ENCODE peak calls at places on chromosomes 1 and 21, in four cellular contexts. One of them, this sample, is unnamed.

GRCh38 chr1:78104322-78104721 is 58.6 kb downstream of the GIPC2 start:
- DNase-seq in heart left ventricle: no peak
- DNase-seq in stimulated activated CD4-positive, alpha-beta T cell treated with anti-CD3 and anti-CD28 coated beads, Interleukin-4, amount 100 ng/mL, for 1 hour: no peak
- DNase-seq in activated naive CD4-positive, alpha-beta T cell: no peak
- DNase-seq in this sample: no peak

GRCh38 chr1:51063121-51063520 is 38.9 kb upstream of the C1orf185 start:
- DNase-seq in heart left ventricle: no peak
- DNase-seq in activated naive CD4-positive, alpha-beta T cell: no peak
- DNase-seq in stimulated activated CD4-positive, alpha-beta T cell treated with anti-CD3 and anti-CD28 coated beads, Interleukin-4, amount 100 ng/mL, for 1 hour: no peak
- DNase-seq in this sample: no peak

GRCh38 chr1:50793521-50793920 is 166.5 kb downstream of the FAF1 start:
- DNase-seq in stimulated activated CD4-positive, alpha-beta T cell treated with anti-CD3 and anti-CD28 coated beads, Interleukin-4, amount 100 ng/mL, for 1 hour: no peak
- DNase-seq in activated naive CD4-positive, alpha-beta T cell: no peak
- DNase-seq in heart left ventricle: no peak
- DNase-seq in this sample: no peak

GRCh38 chr1:76635784-76636183 is 231.5 kb upstream of the ST6GALNAC5 start:
- DNase-seq in heart left ventricle: no peak
- DNase-seq in activated naive CD4-positive, alpha-beta T cell: no peak
- DNase-seq in stimulated activated CD4-positive, alpha-beta T cell treated with anti-CD3 and anti-CD28 coated beads, Interleukin-4, amount 100 ng/mL, for 1 hour: no peak
- DNase-seq in this sample: no peak

GRCh38 chr1:119743776-119744597 is 24.7 kb downstream of the HMGCS2 start:
- DNase-seq in stimulated activated CD4-positive, alpha-beta T cell treated with anti-CD3 and anti-CD28 coated beads, Interleukin-4, amount 100 ng/mL, for 1 hour: peak; percentile 43
- DNase-seq in heart left ventricle: no peak
- DNase-seq in activated naive CD4-positive, alpha-beta T cell: peak; percentile 22
- DNase-seq in this sample: peak; percentile 63

GRCh38 chr1:10722803-10723202 is 73.6 kb downstream of the CASZ1 start:
- DNase-seq in heart left ventricle: no peak
- DNase-seq in activated naive CD4-positive, alpha-beta T cell: no peak
- DNase-seq in stimulated activated CD4-positive, alpha-beta T cell treated with anti-CD3 and anti-CD28 coated beads, Interleukin-4, amount 100 ng/mL, for 1 hour: no peak
- DNase-seq in this sample: no peak

GRCh38 chr1:208045410-208046252 is 134.7 kb upstream of the CD34 start:
- DNase-seq in activated naive CD4-positive, alpha-beta T cell: no peak
- DNase-seq in heart left ventricle: no peak
- DNase-seq in stimulated activated CD4-positive, alpha-beta T cell treated with anti-CD3 and anti-CD28 coated beads, Interleukin-4, amount 100 ng/mL, for 1 hour: no peak
- DNase-seq in this sample: peak; percentile 12

GRCh38 chr21:46507562-46507961 is 48.9 kb downstream of the DIP2A start:
- DNase-seq in activated naive CD4-positive, alpha-beta T cell: no peak
- DNase-seq in stimulated activated CD4-positive, alpha-beta T cell treated with anti-CD3 and anti-CD28 coated beads, Interleukin-4, amount 100 ng/mL, for 1 hour: no peak
- DNase-seq in heart left ventricle: no peak
- DNase-seq in this sample: no peak

GRCh38 chr1:219177940-219178339 is 4.3 kb downstream of the LYPLAL1 start:
- DNase-seq in heart left ventricle: no peak
- DNase-seq in stimulated activated CD4-positive, alpha-beta T cell treated with anti-CD3 and anti-CD28 coated beads, Interleukin-4, amount 100 ng/mL, for 1 hour: no peak
- DNase-seq in activated naive CD4-positive, alpha-beta T cell: no peak
- DNase-seq in this sample: no peak

GRCh38 chr1:115176189-115176588 is 86.9 kb upstream of the TSPAN2 start:
- DNase-seq in heart left ventricle: no peak
- DNase-seq in activated naive CD4-positive, alpha-beta T cell: no peak
- DNase-seq in stimulated activated CD4-positive, alpha-beta T cell treated with anti-CD3 and anti-CD28 coated beads, Interleukin-4, amount 100 ng/mL, for 1 hour: no peak
- DNase-seq in this sample: no peak

GRCh38 chr1:240445369-240445768 is 166.6 kb downstream of the GREM2 start:
- DNase-seq in activated naive CD4-positive, alpha-beta T cell: no peak
- DNase-seq in heart left ventricle: no peak
- DNase-seq in stimulated activated CD4-positive, alpha-beta T cell treated with anti-CD3 and anti-CD28 coated beads, Interleukin-4, amount 100 ng/mL, for 1 hour: no peak
- DNase-seq in this sample: no peak

GRCh38 chr1:233791372-233791703 is 113.1 kb upstream of the SLC35F3 start:
- DNase-seq in heart left ventricle: no peak
- DNase-seq in stimulated activated CD4-positive, alpha-beta T cell treated with anti-CD3 and anti-CD28 coated beads, Interleukin-4, amount 100 ng/mL, for 1 hour: no peak
- DNase-seq in activated naive CD4-positive, alpha-beta T cell: no peak
- DNase-seq in this sample: no peak

GRCh38 chr1:117838911-117839310 is 90.5 kb downstream of the GDAP2 start:
- DNase-seq in stimulated activated CD4-positive, alpha-beta T cell treated with anti-CD3 and anti-CD28 coated beads, Interleukin-4, amount 100 ng/mL, for 1 hour: no peak
- DNase-seq in heart left ventricle: no peak
- DNase-seq in activated naive CD4-positive, alpha-beta T cell: no peak
- DNase-seq in this sample: no peak

GRCh38 chr1:210621712-210622111 is 293.0 kb downstream of the HHAT start:
- DNase-seq in stimulated activated CD4-positive, alpha-beta T cell treated with anti-CD3 and anti-CD28 coated beads, Interleukin-4, amount 100 ng/mL, for 1 hour: no peak
- DNase-seq in heart left ventricle: no peak
- DNase-seq in activated naive CD4-positive, alpha-beta T cell: no peak
- DNase-seq in this sample: no peak

GRCh38 chr1:53944469-53945182 is 873 bp downstream of the IFT25 start:
- DNase-seq in stimulated activated CD4-positive, alpha-beta T cell treated with anti-CD3 and anti-CD28 coated beads, Interleukin-4, amount 100 ng/mL, for 1 hour: no peak
- DNase-seq in heart left ventricle: no peak
- DNase-seq in activated naive CD4-positive, alpha-beta T cell: no peak
- DNase-seq in this sample: peak; percentile 45

GRCh38 chr1:185934476-185935189 is 200.4 kb downstream of the HMCN1 start:
- DNase-seq in heart left ventricle: no peak
- DNase-seq in activated naive CD4-positive, alpha-beta T cell: no peak
- DNase-seq in stimulated activated CD4-positive, alpha-beta T cell treated with anti-CD3 and anti-CD28 coated beads, Interleukin-4, amount 100 ng/mL, for 1 hour: no peak
- DNase-seq in this sample: no peak

GRCh38 chr21:15768853-15769252 is 39.1 kb downstream of the USP25 start:
- DNase-seq in activated naive CD4-positive, alpha-beta T cell: no peak
- DNase-seq in stimulated activated CD4-positive, alpha-beta T cell treated with anti-CD3 and anti-CD28 coated beads, Interleukin-4, amount 100 ng/mL, for 1 hour: no peak
- DNase-seq in heart left ventricle: no peak
- DNase-seq in this sample: no peak

GRCh38 chr1:14259191-14259757 is 339.2 kb upstream of the KAZN start:
- DNase-seq in activated naive CD4-positive, alpha-beta T cell: no peak
- DNase-seq in heart left ventricle: peak; percentile 86
- DNase-seq in stimulated activated CD4-positive, alpha-beta T cell treated with anti-CD3 and anti-CD28 coated beads, Interleukin-4, amount 100 ng/mL, for 1 hour: no peak
- DNase-seq in this sample: peak; percentile 86

GRCh38 chr1:24147194-24147593 is 4.3 kb upstream of the IL22RA1 start:
- DNase-seq in activated naive CD4-positive, alpha-beta T cell: no peak
- DNase-seq in heart left ventricle: no peak
- DNase-seq in stimulated activated CD4-positive, alpha-beta T cell treated with anti-CD3 and anti-CD28 coated beads, Interleukin-4, amount 100 ng/mL, for 1 hour: no peak
- DNase-seq in this sample: no peak

GRCh38 chr1:175072131-175072941 is 4.7 kb downstream of the TNN start:
- DNase-seq in heart left ventricle: no peak
- DNase-seq in activated naive CD4-positive, alpha-beta T cell: no peak
- DNase-seq in stimulated activated CD4-positive, alpha-beta T cell treated with anti-CD3 and anti-CD28 coated beads, Interleukin-4, amount 100 ng/mL, for 1 hour: peak; percentile 25
- DNase-seq in this sample: peak; percentile 61

GRCh38 chr1:110211503-110212164 is 1.5 kb downstream of the KCNC4 start:
- DNase-seq in heart left ventricle: no peak
- DNase-seq in activated naive CD4-positive, alpha-beta T cell: peak; percentile 38
- DNase-seq in stimulated activated CD4-positive, alpha-beta T cell treated with anti-CD3 and anti-CD28 coated beads, Interleukin-4, amount 100 ng/mL, for 1 hour: peak; percentile 46
- DNase-seq in this sample: peak; percentile 82

GRCh38 chr1:228037401-228038386 is 30.9 kb downstream of the WNT3A start:
- DNase-seq in stimulated activated CD4-positive, alpha-beta T cell treated with anti-CD3 and anti-CD28 coated beads, Interleukin-4, amount 100 ng/mL, for 1 hour: peak; percentile 36
- DNase-seq in heart left ventricle: peak; percentile 54
- DNase-seq in activated naive CD4-positive, alpha-beta T cell: no peak
- DNase-seq in this sample: peak; percentile 44

GRCh38 chr1:155006601-155007101 is 4.0 kb downstream of the ZBTB7B start:
- DNase-seq in heart left ventricle: no peak
- DNase-seq in stimulated activated CD4-positive, alpha-beta T cell treated with anti-CD3 and anti-CD28 coated beads, Interleukin-4, amount 100 ng/mL, for 1 hour: no peak
- DNase-seq in activated naive CD4-positive, alpha-beta T cell: no peak
- DNase-seq in this sample: no peak

GRCh38 chr1:213176341-213176740 is 125.3 kb downstream of the RPS6KC1 start:
- DNase-seq in activated naive CD4-positive, alpha-beta T cell: no peak
- DNase-seq in heart left ventricle: no peak
- DNase-seq in stimulated activated CD4-positive, alpha-beta T cell treated with anti-CD3 and anti-CD28 coated beads, Interleukin-4, amount 100 ng/mL, for 1 hour: no peak
- DNase-seq in this sample: no peak

GRCh38 chr1:99507906-99508732 is 137.8 kb upstream of the PALMD start:
- DNase-seq in activated naive CD4-positive, alpha-beta T cell: no peak
- DNase-seq in heart left ventricle: peak; percentile 42
- DNase-seq in stimulated activated CD4-positive, alpha-beta T cell treated with anti-CD3 and anti-CD28 coated beads, Interleukin-4, amount 100 ng/mL, for 1 hour: no peak
- DNase-seq in this sample: peak; percentile 33

GRCh38 chr1:203644661-203645510 is 18.3 kb downstream of the ATP2B4 start:
- DNase-seq in stimulated activated CD4-positive, alpha-beta T cell treated with anti-CD3 and anti-CD28 coated beads, Interleukin-4, amount 100 ng/mL, for 1 hour: no peak
- DNase-seq in activated naive CD4-positive, alpha-beta T cell: no peak
- DNase-seq in heart left ventricle: no peak
- DNase-seq in this sample: peak; percentile 57

GRCh38 chr1:240413732-240414131 is 198.2 kb downstream of the GREM2 start:
- DNase-seq in stimulated activated CD4-positive, alpha-beta T cell treated with anti-CD3 and anti-CD28 coated beads, Interleukin-4, amount 100 ng/mL, for 1 hour: no peak
- DNase-seq in activated naive CD4-positive, alpha-beta T cell: no peak
- DNase-seq in heart left ventricle: no peak
- DNase-seq in this sample: no peak

GRCh38 chr1:228145498-228146425 is 4.0 kb upstream of the GJC2 start:
- DNase-seq in heart left ventricle: peak; percentile 51
- DNase-seq in activated naive CD4-positive, alpha-beta T cell: no peak
- DNase-seq in stimulated activated CD4-positive, alpha-beta T cell treated with anti-CD3 and anti-CD28 coated beads, Interleukin-4, amount 100 ng/mL, for 1 hour: no peak
- DNase-seq in this sample: peak; percentile 26

This sample was measured in aorta.